ENCODE peak calls at places on chromosomes 7 and 10, in four cellular contexts. D, U, S and R are unnamed samples.

GRCh38 chr10:28822719-28823464 is 145.6 kb downstream of the BAMBI start:
- DNase-seq in U (no peak), D (no peak), S (no peak), R (peak; percentile 81)

GRCh38 chr10:86102446-86102845 is 264.1 kb downstream of the GRID1 start:
- DNase-seq in S (no peak), D (no peak), U (no peak), R (no peak)

GRCh38 chr10:67884842-67885680 is 605 bp downstream of the SIRT1 start:
- DNase-seq in S (peak; percentile 81), D (peak; percentile 63), U (peak; percentile 75), R (peak; percentile 84)

GRCh38 chr7:76260171-76260703 is 42.2 kb upstream of the HSPB1 start:
- DNase-seq in U (peak; percentile 98), S (peak; percentile 95), D (no peak), R (peak; percentile 95)

GRCh38 chr10:115093776-115094361 is 704 bp downstream of the ATRNL1 start:
- DNase-seq in D (no peak), S (peak; percentile 82), U (peak; percentile 70), R (peak; percentile 71)

GRCh38 chr10:107686095-107686494 is 521.6 kb upstream of the SORCS1 start:
- DNase-seq in D (no peak), U (no peak), S (no peak), R (no peak)

GRCh38 chr7:2968176-2968575 is 75.5 kb downstream of the CARD11 start:
- DNase-seq in S (no peak), U (no peak), D (no peak), R (no peak)

GRCh38 chr10:27319752-27320561 is 79.4 kb upstream of the ACBD5 start:
- DNase-seq in S (no peak), U (peak; percentile 63), D (peak; percentile 6), R (no peak)

GRCh38 chr10:37860494-37861190 is 3.2 kb upstream of the ZNF248 start:
- DNase-seq in U (no peak), S (no peak), D (peak; percentile 82), R (no peak)

GRCh38 chr10:79404231-79404609 is 41.2 kb downstream of the ZCCHC24 start:
- DNase-seq in S (no peak), D (peak; percentile 76), U (no peak), R (peak; percentile 90)

GRCh38 chr7:5064391-5065106 is 18.9 kb downstream of the RBAK start:
- DNase-seq in S (no peak), D (no peak), U (no peak), R (peak; percentile 69)

GRCh38 chr10:23199768-23200511 is 7.8 kb downstream of the PTF1A start:
- DNase-seq in S (peak; percentile 77), D (no peak), U (peak; percentile 57), R (no peak)

GRCh38 chr10:72354356-72355213 is at the start of gene DNAJB12:
- DNase-seq in U (peak; percentile 95), S (peak; percentile 96), D (peak; percentile 95), R (peak; percentile 99)

GRCh38 chr7:100789055-100789454 is 38.3 kb downstream of the EPHB4 start:
- DNase-seq in U (peak; percentile 75), D (no peak), S (peak; percentile 70), R (peak; percentile 63)

GRCh38 chr7:148702876-148703670 is 4.4 kb downstream of the CUL1 start:
- DNase-seq in D (no peak), S (no peak), U (no peak), R (no peak)

GRCh38 chr7:8176370-8177081 is 85.4 kb downstream of the ICA1 start:
- DNase-seq in S (no peak), U (no peak), D (no peak), R (no peak)

GRCh38 chr7:3020416-3020815 is 23.3 kb downstream of the CARD11 start:
- DNase-seq in D (no peak), S (no peak), U (no peak), R (no peak)

GRCh38 chr10:96292971-96293909 is 11.0 kb upstream of the DNTT start:
- DNase-seq in S (no peak), D (peak; percentile 46), U (no peak), R (peak; percentile 63)

GRCh38 chr10:14560274-14560673 is 214.4 kb downstream of the FAM107B start:
- DNase-seq in U (peak; percentile 75), D (peak; percentile 85), S (no peak), R (peak; percentile 91)

GRCh38 chr10:110876000-110876399 is 4.3 kb downstream of the PDCD4 start:
- DNase-seq in S (no peak), U (no peak), D (no peak), R (no peak)

GRCh38 chr7:151249732-151250072 is 1.2 kb upstream of the SMARCD3 start:
- DNase-seq in S (no peak), U (peak; percentile 64), D (peak; percentile 39), R (peak; percentile 73)

GRCh38 chr7:33072471-33072870 is 9.9 kb upstream of the NT5C3A start:
- DNase-seq in S (no peak), D (peak; percentile 78), U (no peak), R (no peak)

GRCh38 chr10:8992009-8992408 is 937.5 kb downstream of the GATA3 start:
- DNase-seq in S (no peak), D (no peak), U (no peak), R (no peak)
- H3K56ac ChIP-seq in S (no peak overlapping the region), D (no peak overlapping the region), U (no peak overlapping the region), R (no peak overlapping the region)

GRCh38 chr10:75176046-75176445 is 34.5 kb upstream of the VDAC2 start:
- DNase-seq in D (no peak), S (no peak), U (no peak), R (no peak)
- H3K56ac ChIP-seq in D (no peak overlapping the region), S (no peak overlapping the region), U (no peak overlapping the region), R (no peak overlapping the region)

GRCh38 chr7:70736715-70737460 is 395.1 kb upstream of the GALNT17 start:
- DNase-seq in S (peak; percentile 32), U (no peak), D (peak; percentile 89), R (no peak)
- H3K56ac ChIP-seq in S (no peak overlapping the region), U (no peak overlapping the region), D (no peak overlapping the region), R (no peak overlapping the region)

DNA sequence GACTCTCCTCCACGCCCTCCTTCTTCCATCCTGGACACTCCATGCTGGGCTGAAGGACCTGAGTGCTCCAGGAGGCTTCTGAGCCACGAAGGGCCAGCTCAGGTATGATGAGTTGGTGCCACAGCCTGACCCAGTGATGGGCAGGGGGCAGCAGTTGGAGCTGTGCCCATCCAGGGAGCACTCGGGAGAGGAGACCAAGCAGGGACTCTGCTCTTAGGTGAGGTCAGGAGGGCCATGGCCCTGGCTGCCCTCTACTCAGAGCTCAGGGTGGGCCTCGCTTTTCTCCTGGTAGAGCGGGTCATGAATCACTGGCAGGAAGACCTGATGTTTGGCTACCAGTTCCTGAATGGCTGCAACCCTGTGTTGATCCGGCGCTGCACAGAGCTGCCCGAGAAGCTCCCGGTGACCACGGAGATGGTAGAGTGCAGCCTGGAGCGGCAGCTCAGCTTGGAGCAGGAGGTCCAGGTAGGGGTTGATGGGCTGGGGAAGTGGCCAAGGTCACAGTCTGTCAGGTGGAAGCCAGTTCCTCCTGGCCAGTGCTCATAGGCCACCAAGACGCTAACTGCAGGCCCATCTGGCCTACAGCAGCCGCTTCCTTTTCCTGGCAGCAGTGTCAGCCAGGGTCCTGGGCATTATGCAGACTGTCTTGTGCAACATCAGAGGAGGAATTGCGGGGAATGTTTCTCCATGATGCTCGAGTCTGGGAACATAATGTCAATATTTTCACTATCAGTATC is 50.8 kb downstream of the ALOX5 start:
- DNase-seq in U (no peak), S (no peak), D (no peak), R (no peak)
- H3K56ac ChIP-seq in U (no peak overlapping the region), S (no peak overlapping the region), D (no peak overlapping the region), R (no peak overlapping the region)